ENCODE peak calls at places on chromosomes 2 and 18, in four cellular contexts. One of them, this sample, is unnamed.

GRCh38 chr18:49112031-49112430 is 161.3 kb upstream of the SMAD7 start:
- DNase-seq in IMR-90: no peak
- DNase-seq in progenitor cell of endocrine pancreas: no peak
- DNase-seq in choroid plexus epithelial cell: peak; percentile 77
- DNase-seq in this sample: no peak

GRCh38 chr2:204027105-204027504 is 90.5 kb downstream of the ICOS start:
- DNase-seq in IMR-90: peak; percentile 13
- DNase-seq in progenitor cell of endocrine pancreas: no peak
- DNase-seq in choroid plexus epithelial cell: peak; percentile 62
- DNase-seq in this sample: no peak

GRCh38 chr2:101961287-101962242 is 30.2 kb upstream of the IL1R2 start:
- DNase-seq in IMR-90: peak; percentile 96
- DNase-seq in progenitor cell of endocrine pancreas: no peak
- DNase-seq in choroid plexus epithelial cell: peak; percentile 100
- DNase-seq in this sample: peak; percentile 100

GRCh38 chr2:144124882-144125281 is 395.0 kb downstream of the ZEB2 start:
- DNase-seq in IMR-90: no peak
- DNase-seq in progenitor cell of endocrine pancreas: no peak
- DNase-seq in choroid plexus epithelial cell: no peak
- DNase-seq in this sample: no peak

GRCh38 chr2:27752551-27753237 is 18.8 kb upstream of the MRPL33 start:
- DNase-seq in IMR-90: no peak
- DNase-seq in progenitor cell of endocrine pancreas: peak; percentile 44
- DNase-seq in choroid plexus epithelial cell: no peak
- DNase-seq in this sample: no peak

GRCh38 chr18:46497129-46497528 is 159.9 kb downstream of the LOXHD1 start:
- DNase-seq in IMR-90: no peak
- DNase-seq in progenitor cell of endocrine pancreas: peak; percentile 66
- DNase-seq in choroid plexus epithelial cell: peak; percentile 35
- DNase-seq in this sample: peak; percentile 8

GRCh38 chr2:58667137-58667774 is 426.1 kb upstream of the FANCL start:
- DNase-seq in IMR-90: no peak
- DNase-seq in progenitor cell of endocrine pancreas: no peak
- DNase-seq in choroid plexus epithelial cell: no peak
- DNase-seq in this sample: no peak

GRCh38 chr18:9826666-9827065 is 59.1 kb upstream of the TXNDC2 start:
- DNase-seq in IMR-90: no peak
- DNase-seq in progenitor cell of endocrine pancreas: no peak
- DNase-seq in choroid plexus epithelial cell: no peak
- DNase-seq in this sample: no peak

GRCh38 chr2:228957075-228957474 is 314.0 kb downstream of the PID1 start:
- DNase-seq in IMR-90: no peak
- DNase-seq in progenitor cell of endocrine pancreas: no peak
- DNase-seq in choroid plexus epithelial cell: no peak
- DNase-seq in this sample: no peak

GRCh38 chr2:55003706-55004639 is 46.3 kb downstream of the RTN4 start:
- DNase-seq in IMR-90: no peak
- DNase-seq in progenitor cell of endocrine pancreas: no peak
- DNase-seq in choroid plexus epithelial cell: no peak
- DNase-seq in this sample: no peak

GRCh38 chr2:65057391-65058052 is 1.3 kb downstream of the CEP68 start:
- DNase-seq in IMR-90: peak; percentile 39
- DNase-seq in progenitor cell of endocrine pancreas: no peak
- DNase-seq in choroid plexus epithelial cell: peak; percentile 56
- DNase-seq in this sample: peak; percentile 48

GRCh38 chr2:37630298-37630697 is 41.1 kb downstream of the CDC42EP3 start:
- DNase-seq in IMR-90: no peak
- DNase-seq in progenitor cell of endocrine pancreas: no peak
- DNase-seq in choroid plexus epithelial cell: no peak
- DNase-seq in this sample: peak; percentile 59

GRCh38 chr2:98445708-98446577 is 1.3 kb downstream of the INPP4A start:
- DNase-seq in IMR-90: no peak
- DNase-seq in progenitor cell of endocrine pancreas: no peak
- DNase-seq in choroid plexus epithelial cell: no peak
- DNase-seq in this sample: no peak

GRCh38 chr2:222671259-222672067 is at the start of gene MOGAT1:
- DNase-seq in IMR-90: no peak
- DNase-seq in progenitor cell of endocrine pancreas: peak; percentile 47
- DNase-seq in choroid plexus epithelial cell: no peak
- DNase-seq in this sample: no peak

GRCh38 chr2:95275601-95276243 is 1.5 kb downstream of the PROM2 start:
- DNase-seq in IMR-90: no peak
- DNase-seq in progenitor cell of endocrine pancreas: no peak
- DNase-seq in choroid plexus epithelial cell: no peak
- DNase-seq in this sample: no peak

GRCh38 chr2:88585969-88586368 is 41.3 kb downstream of the EIF2AK3 start:
- DNase-seq in IMR-90: no peak
- DNase-seq in progenitor cell of endocrine pancreas: no peak
- DNase-seq in choroid plexus epithelial cell: no peak
- DNase-seq in this sample: no peak

GRCh38 chr2:100793982-100794381 is 26.0 kb upstream of the NPAS2 start:
- DNase-seq in IMR-90: no peak
- DNase-seq in progenitor cell of endocrine pancreas: no peak
- DNase-seq in choroid plexus epithelial cell: no peak
- DNase-seq in this sample: no peak
- TF ChIP-seq CTCF in IMR-90: no peak
- TF ChIP-seq CTCF in progenitor cell of endocrine pancreas: no peak
- TF ChIP-seq CTCF in choroid plexus epithelial cell: no peak
- TF ChIP-seq CTCF in this sample: no peak

GRCh38 chr2:6352906-6353515 is 512.7 kb downstream of the CMPK2 start:
- DNase-seq in IMR-90: peak; percentile 58
- DNase-seq in progenitor cell of endocrine pancreas: peak; percentile 55
- DNase-seq in choroid plexus epithelial cell: peak; percentile 64
- DNase-seq in this sample: peak; percentile 2
- TF ChIP-seq CTCF in IMR-90: peak; percentile 80
- TF ChIP-seq CTCF in progenitor cell of endocrine pancreas: peak; percentile 64
- TF ChIP-seq CTCF in choroid plexus epithelial cell: peak; percentile 81
- TF ChIP-seq CTCF in this sample: peak; percentile 45

GRCh38 chr2:22904126-22904684 is 480.8 kb upstream of the KLHL29 start:
- DNase-seq in IMR-90: no peak
- DNase-seq in progenitor cell of endocrine pancreas: peak; percentile 18
- DNase-seq in choroid plexus epithelial cell: no peak
- DNase-seq in this sample: no peak
- TF ChIP-seq CTCF in IMR-90: peak; percentile 31
- TF ChIP-seq CTCF in progenitor cell of endocrine pancreas: peak; percentile 76
- TF ChIP-seq CTCF in choroid plexus epithelial cell: peak; percentile 5
- TF ChIP-seq CTCF in this sample: peak; percentile 7

GRCh38 chr2:216758431-216759155 is 63.2 kb upstream of the IGFBP5 start:
- DNase-seq in IMR-90: no peak
- DNase-seq in progenitor cell of endocrine pancreas: no peak
- DNase-seq in choroid plexus epithelial cell: no peak
- DNase-seq in this sample: no peak

GRCh38 chr2:216757532-216757931 is 62.2 kb upstream of the IGFBP5 start:
- DNase-seq in IMR-90: no peak
- DNase-seq in progenitor cell of endocrine pancreas: no peak
- DNase-seq in choroid plexus epithelial cell: no peak
- DNase-seq in this sample: no peak

GRCh38 chr2:216754812-216755211 is 59.5 kb upstream of the IGFBP5 start:
- DNase-seq in IMR-90: no peak
- DNase-seq in progenitor cell of endocrine pancreas: no peak
- DNase-seq in choroid plexus epithelial cell: no peak
- DNase-seq in this sample: no peak

GRCh38 chr2:216752855-216753505 is 57.6 kb upstream of the IGFBP5 start:
- DNase-seq in IMR-90: peak; percentile 11
- DNase-seq in progenitor cell of endocrine pancreas: no peak
- DNase-seq in choroid plexus epithelial cell: peak; percentile 8
- DNase-seq in this sample: peak; percentile 55

GRCh38 chr2:216756435-216756834 is 61.1 kb upstream of the IGFBP5 start:
- DNase-seq in IMR-90: no peak
- DNase-seq in progenitor cell of endocrine pancreas: no peak
- DNase-seq in choroid plexus epithelial cell: no peak
- DNase-seq in this sample: no peak
- TF ChIP-seq CTCF in IMR-90: no peak
- TF ChIP-seq CTCF in progenitor cell of endocrine pancreas: no peak
- TF ChIP-seq CTCF in choroid plexus epithelial cell: no peak
- TF ChIP-seq CTCF in this sample: no peak

GRCh38 chr2:25165992-25166618 is 2.3 kb downstream of the POMC start:
- DNase-seq in IMR-90: no peak
- DNase-seq in progenitor cell of endocrine pancreas: no peak
- DNase-seq in choroid plexus epithelial cell: no peak
- DNase-seq in this sample: no peak
- TF ChIP-seq CTCF in IMR-90: peak; percentile 27
- TF ChIP-seq CTCF in progenitor cell of endocrine pancreas: peak; percentile 12
- TF ChIP-seq CTCF in choroid plexus epithelial cell: no peak
- TF ChIP-seq CTCF in this sample: no peak

DNA sequence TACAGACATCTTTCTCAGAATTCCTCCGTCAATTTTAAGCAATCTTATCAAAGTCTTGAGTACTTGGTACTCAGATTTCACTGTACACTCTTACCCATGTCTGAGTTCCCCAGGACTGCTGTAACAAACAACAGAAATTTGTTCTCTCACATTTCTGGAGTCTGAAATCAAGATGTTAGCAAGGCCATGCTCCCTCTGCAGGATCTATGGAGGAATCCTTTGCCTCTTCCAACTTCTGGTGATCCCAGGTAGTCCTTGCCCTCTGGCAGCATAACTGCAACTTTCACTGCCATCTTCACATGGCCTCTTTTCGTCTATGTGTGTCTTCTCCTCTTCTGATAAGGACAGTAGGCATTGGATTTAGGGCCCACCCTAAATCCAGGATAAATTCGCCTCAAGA is 17.1 kb upstream of the CACNB4 start:
- DNase-seq in IMR-90: no peak
- DNase-seq in progenitor cell of endocrine pancreas: no peak
- DNase-seq in choroid plexus epithelial cell: peak; percentile 9
- DNase-seq in this sample: no peak
- TF ChIP-seq CTCF in IMR-90: no peak
- TF ChIP-seq CTCF in progenitor cell of endocrine pancreas: no peak
- TF ChIP-seq CTCF in choroid plexus epithelial cell: peak; percentile 12
- TF ChIP-seq CTCF in this sample: no peak

DNA sequence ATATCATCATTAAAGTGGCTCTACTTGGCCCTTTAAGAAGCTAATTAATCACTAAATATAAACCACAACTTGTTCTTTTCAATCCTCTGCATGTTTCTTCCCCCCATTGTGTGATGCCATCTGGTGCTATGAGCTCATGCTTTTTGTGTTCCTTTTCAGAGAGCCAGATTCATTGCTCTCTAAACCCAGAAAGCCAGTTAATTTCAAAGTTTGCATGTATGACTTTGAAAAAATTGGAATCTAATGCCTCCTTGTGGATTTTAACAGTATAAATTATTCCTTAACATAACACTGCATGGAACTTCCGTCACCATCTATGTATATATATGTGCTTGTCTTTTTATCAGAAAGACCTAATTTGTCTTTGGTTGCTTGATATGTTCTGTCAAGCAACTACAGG is 31.1 kb downstream of the TMEM178A start:
- DNase-seq in IMR-90: peak; percentile 87
- DNase-seq in progenitor cell of endocrine pancreas: no peak
- DNase-seq in choroid plexus epithelial cell: peak; percentile 91
- DNase-seq in this sample: peak; percentile 85
- TF ChIP-seq CTCF in IMR-90: peak; percentile 60
- TF ChIP-seq CTCF in progenitor cell of endocrine pancreas: no peak
- TF ChIP-seq CTCF in choroid plexus epithelial cell: peak; percentile 45
- TF ChIP-seq CTCF in this sample: peak; percentile 46

GRCh38 chr18:61865466-61866165 is 27.2 kb downstream of the RNF152 start:
- DNase-seq in IMR-90: peak; percentile 37
- DNase-seq in progenitor cell of endocrine pancreas: no peak
- DNase-seq in choroid plexus epithelial cell: peak; percentile 39
- DNase-seq in this sample: peak; percentile 46

GRCh38 chr18:61870151-61870550 is 22.7 kb downstream of the RNF152 start:
- DNase-seq in IMR-90: peak; percentile 92
- DNase-seq in progenitor cell of endocrine pancreas: no peak
- DNase-seq in choroid plexus epithelial cell: peak; percentile 91
- DNase-seq in this sample: no peak

DNA sequence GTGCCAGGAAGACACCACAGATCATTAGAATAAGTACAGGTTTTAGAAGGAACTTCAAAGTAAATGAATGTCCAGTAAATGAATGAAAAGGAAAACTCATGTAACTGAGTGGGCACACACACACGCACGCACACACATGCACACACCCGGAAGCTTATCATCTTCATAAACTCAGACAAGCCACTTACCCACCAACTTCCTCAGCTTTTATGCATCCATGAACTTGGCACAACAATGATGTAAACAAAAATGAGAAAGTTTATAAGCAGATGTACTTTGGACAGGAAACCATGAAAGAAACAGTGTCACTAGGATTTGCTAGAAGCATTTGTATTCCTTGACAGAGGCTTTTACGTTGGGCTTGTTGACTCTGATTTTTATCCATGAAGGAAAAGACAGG is 23.2 kb downstream of the RNF152 start:
- DNase-seq in IMR-90: peak; percentile 58
- DNase-seq in progenitor cell of endocrine pancreas: no peak
- DNase-seq in choroid plexus epithelial cell: peak; percentile 26
- DNase-seq in this sample: no peak
- TF ChIP-seq CTCF in IMR-90: no peak
- TF ChIP-seq CTCF in progenitor cell of endocrine pancreas: no peak
- TF ChIP-seq CTCF in choroid plexus epithelial cell: no peak
- TF ChIP-seq CTCF in this sample: no peak

DNA sequence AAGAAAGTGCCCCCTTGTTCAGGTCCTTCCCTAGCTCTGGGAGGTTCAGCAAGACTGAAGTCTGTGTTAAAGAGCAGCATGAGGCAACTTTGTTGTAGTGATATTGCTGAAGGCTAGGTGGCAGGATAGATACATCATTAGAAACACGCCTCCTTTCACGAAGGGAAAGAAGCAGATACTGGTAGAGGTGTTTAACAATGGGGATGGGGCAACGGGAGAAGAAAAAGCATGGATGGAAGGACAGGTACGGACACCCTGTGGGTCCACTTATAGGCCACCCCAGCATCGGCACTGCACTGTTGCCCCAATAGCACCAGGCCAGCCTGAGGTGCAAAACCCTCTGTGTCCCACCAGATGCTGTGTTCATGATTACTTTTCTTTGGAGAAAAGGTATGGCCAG is 3.5 kb upstream of the IGFBP5 start:
- DNase-seq in IMR-90: peak; percentile 84
- DNase-seq in progenitor cell of endocrine pancreas: no peak
- DNase-seq in choroid plexus epithelial cell: peak; percentile 89
- DNase-seq in this sample: peak; percentile 76
- TF ChIP-seq CTCF in IMR-90: peak; percentile 81
- TF ChIP-seq CTCF in progenitor cell of endocrine pancreas: peak; percentile 68
- TF ChIP-seq CTCF in choroid plexus epithelial cell: peak; percentile 74
- TF ChIP-seq CTCF in this sample: peak; percentile 73

GRCh38 chr2:227325056-227325823 is at the start of gene MFF:
- DNase-seq in IMR-90: peak; percentile 91
- DNase-seq in progenitor cell of endocrine pancreas: peak; percentile 70
- DNase-seq in choroid plexus epithelial cell: peak; percentile 95
- DNase-seq in this sample: peak; percentile 93
- TF ChIP-seq CTCF in IMR-90: no peak
- TF ChIP-seq CTCF in progenitor cell of endocrine pancreas: peak; percentile 35
- TF ChIP-seq CTCF in choroid plexus epithelial cell: peak; percentile 6
- TF ChIP-seq CTCF in this sample: peak; percentile 22